ENCODE peak calls at places on chromosomes 5 and 9, in seven cellular contexts. G, A, C, M, H, I and T are unnamed samples.

GRCh38 chr5:64437496-64437895 is 68.3 kb upstream of the RGS7BP start:
- DNase-seq in G (no peak), A (no peak), C (no peak), H (no peak), M (no peak), I (no peak), T (no peak)

GRCh38 chr5:125550237-125550636 is 803.8 kb upstream of the ZNF608 start:
- DNase-seq in A (no peak), M (no peak), G (no peak), H (no peak), C (no peak), I (no peak), T (no peak)

GRCh38 chr5:1510151-1510561 is 13.6 kb downstream of the LPCAT1 start:
- DNase-seq in I (no peak), G (no peak), C (no peak), A (peak), M (no peak), H (peak), T (no peak)

GRCh38 chr9:72278959-72279358 is 86.0 kb downstream of the ZFAND5 start:
- DNase-seq in A (no peak), M (no peak), I (no peak), H (no peak), C (no peak), G (no peak), T (no peak)

GRCh38 chr5:172383231-172383802 is 71.0 kb downstream of the SH3PXD2B start:
- DNase-seq in C (no peak), M (no peak), A (peak), H (no peak), I (peak), G (no peak), T (no peak)

GRCh38 chr5:154288145-154288544 is 97.6 kb downstream of the GALNT10 start:
- DNase-seq in G (no peak), C (no peak), A (no peak), I (no peak), M (no peak), H (no peak), T (no peak)

GRCh38 chr9:86682240-86682639 is 265.1 kb downstream of the GAS1 start:
- DNase-seq in A (no peak), C (no peak), I (no peak), H (no peak), M (no peak), G (no peak), T (peak)

GRCh38 chr9:124079176-124079925 is 67.8 kb downstream of the LHX2 start:
- DNase-seq in I (no peak), C (no peak), G (no peak), A (no peak), H (no peak), M (no peak), T (no peak)

GRCh38 chr9:78986446-78986845 is 585.3 kb upstream of the TLE4 start:
- DNase-seq in A (no peak), G (no peak), I (no peak), C (no peak), M (no peak), H (no peak), T (no peak)

GRCh38 chr9:98909935-98910334 is 33.8 kb upstream of the COL15A1 start:
- DNase-seq in H (no peak), M (no peak), G (no peak), A (no peak), C (no peak), I (no peak), T (no peak)